ENCODE peak calls at places on chromosome 22, in five cellular contexts. One of them, this sample, is unnamed. For H3K4me1, the result is how much of the 10 kb centered on the place peaks cover.

GRCh38 chr22:41417622-41418390 is 28.8 kb downstream of the TOB2 start:
- DNase-seq in mucosa of descending colon: peak
- DNase-seq in heart left ventricle: peak
- DNase-seq in stomach: peak
- DNase-seq in cardiac muscle cell: peak
- DNase-seq in this sample: no peak

GRCh38 chr22:30903876-30904460 is 64.6 kb downstream of the MORC2 start:
- DNase-seq in stomach: peak
- DNase-seq in mucosa of descending colon: no peak
- DNase-seq in heart left ventricle: no peak
- DNase-seq in cardiac muscle cell: no peak
- DNase-seq in this sample: no peak

GRCh38 chr22:19631899-19632670 is 82.2 kb upstream of the SEPTIN5 start:
- DNase-seq in mucosa of descending colon: no peak
- DNase-seq in heart left ventricle: no peak
- DNase-seq in cardiac muscle cell: peak
- DNase-seq in stomach: no peak
- DNase-seq in this sample: peak

GRCh38 chr22:40759294-40759840 is 59.8 kb downstream of the SLC25A17 start:
- DNase-seq in mucosa of descending colon: no peak
- DNase-seq in heart left ventricle: no peak
- DNase-seq in stomach: no peak
- DNase-seq in cardiac muscle cell: no peak
- DNase-seq in this sample: no peak

GRCh38 chr22:49663311-49663711 is 164.4 kb downstream of the BRD1 start:
- DNase-seq in mucosa of descending colon: no peak
- DNase-seq in stomach: no peak
- DNase-seq in heart left ventricle: no peak
- DNase-seq in cardiac muscle cell: no peak
- DNase-seq in this sample: no peak

GRCh38 chr22:26484360-26484706 is 656 bp downstream of the SRRD start:
- DNase-seq in mucosa of descending colon: no peak
- DNase-seq in stomach: no peak
- DNase-seq in cardiac muscle cell: no peak
- DNase-seq in heart left ventricle: no peak
- DNase-seq in this sample: no peak

GRCh38 chr22:17706451-17706900 is 67.8 kb downstream of the BID start:
- DNase-seq in stomach: peak
- DNase-seq in mucosa of descending colon: peak
- DNase-seq in heart left ventricle: no peak
- DNase-seq in cardiac muscle cell: peak
- DNase-seq in this sample: no peak

GRCh38 chr22:42270512-42271190 is at the start of gene TCF20:
- DNase-seq in stomach: peak
- DNase-seq in heart left ventricle: peak
- DNase-seq in mucosa of descending colon: peak
- DNase-seq in cardiac muscle cell: peak
- DNase-seq in this sample: peak

GRCh38 chr22:26462051-26462450 is 21.5 kb downstream of the HPS4 start:
- DNase-seq in cardiac muscle cell: no peak
- DNase-seq in mucosa of descending colon: no peak
- DNase-seq in stomach: no peak
- DNase-seq in heart left ventricle: no peak
- DNase-seq in this sample: no peak

GRCh38 chr22:41445171-41446056 is 1.2 kb downstream of the TOB2 start:
- DNase-seq in heart left ventricle: peak
- DNase-seq in cardiac muscle cell: no peak
- DNase-seq in stomach: peak
- DNase-seq in mucosa of descending colon: peak
- DNase-seq in this sample: peak

GRCh38 chr22:31089101-31090100 is 8.3 kb downstream of the SMTN start:
- DNase-seq in heart left ventricle: peak
- DNase-seq in mucosa of descending colon: peak
- DNase-seq in stomach: peak
- DNase-seq in cardiac muscle cell: peak
- DNase-seq in this sample: peak

GRCh38 chr22:20998411-20999336 is 3.2 kb downstream of the THAP7 start:
- DNase-seq in stomach: no peak
- DNase-seq in heart left ventricle: no peak
- DNase-seq in mucosa of descending colon: no peak
- DNase-seq in cardiac muscle cell: no peak
- DNase-seq in this sample: no peak

GRCh38 chr22:47811971-47812370 is 1049.5 kb downstream of the TBC1D22A start:
- DNase-seq in stomach: no peak
- DNase-seq in cardiac muscle cell: no peak
- DNase-seq in heart left ventricle: no peak
- DNase-seq in mucosa of descending colon: no peak
- DNase-seq in this sample: no peak

GRCh38 chr22:35868938-35869337 is 151.3 kb downstream of the APOL5 start:
- DNase-seq in mucosa of descending colon: no peak
- DNase-seq in cardiac muscle cell: peak
- DNase-seq in heart left ventricle: no peak
- DNase-seq in stomach: no peak
- DNase-seq in this sample: peak
- H3K4me1 ChIP-seq in mucosa of descending colon: under half
- H3K4me1 ChIP-seq in cardiac muscle cell: under half
- H3K4me1 ChIP-seq in heart left ventricle: under half
- H3K4me1 ChIP-seq in stomach: under half
- H3K4me1 ChIP-seq in this sample: under half

DNA sequence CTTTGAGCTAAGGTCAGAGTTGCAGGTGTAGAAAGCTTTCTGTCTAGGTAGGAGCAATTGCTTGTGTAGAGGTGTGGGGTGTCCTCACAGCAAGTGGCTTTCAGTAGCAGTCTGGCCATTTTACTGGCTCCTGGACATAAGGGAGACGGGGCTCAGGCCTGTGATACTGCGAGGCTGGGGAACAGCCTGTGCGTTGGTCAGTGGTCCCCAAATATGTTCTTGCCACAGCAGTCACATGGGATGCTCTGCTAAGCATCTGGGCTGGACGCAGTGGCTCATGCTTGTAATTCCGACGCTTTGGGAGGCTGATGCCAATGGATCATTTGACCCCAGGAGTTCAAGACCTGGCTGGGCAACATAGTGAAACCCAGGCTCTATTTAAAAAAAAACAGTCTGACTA is 1.9 kb downstream of the MCM5 start:
- DNase-seq in mucosa of descending colon: no peak
- DNase-seq in stomach: no peak
- DNase-seq in heart left ventricle: no peak
- DNase-seq in cardiac muscle cell: no peak
- DNase-seq in this sample: no peak
- H3K4me3 ChIP-seq in mucosa of descending colon: no peak
- H3K4me3 ChIP-seq in stomach: no peak
- H3K4me3 ChIP-seq in heart left ventricle: no peak
- H3K4me3 ChIP-seq in cardiac muscle cell: no peak
- H3K4me3 ChIP-seq in this sample: peak

GRCh38 chr22:23262474-23263332 is 82.4 kb downstream of the BCR start:
- DNase-seq in heart left ventricle: no peak
- DNase-seq in mucosa of descending colon: no peak
- DNase-seq in cardiac muscle cell: no peak
- DNase-seq in stomach: no peak
- DNase-seq in this sample: no peak

GRCh38 chr22:23264610-23265388 is 84.5 kb downstream of the BCR start:
- DNase-seq in mucosa of descending colon: no peak
- DNase-seq in cardiac muscle cell: no peak
- DNase-seq in stomach: peak
- DNase-seq in heart left ventricle: no peak
- DNase-seq in this sample: no peak

GRCh38 chr22:23261900-23262450 is 81.7 kb downstream of the BCR start:
- DNase-seq in mucosa of descending colon: no peak
- DNase-seq in cardiac muscle cell: no peak
- DNase-seq in stomach: no peak
- DNase-seq in heart left ventricle: no peak
- DNase-seq in this sample: no peak

GRCh38 chr22:23265389-23265700 is 85.0 kb downstream of the BCR start:
- DNase-seq in mucosa of descending colon: no peak
- DNase-seq in cardiac muscle cell: no peak
- DNase-seq in heart left ventricle: no peak
- DNase-seq in stomach: no peak
- DNase-seq in this sample: no peak

GRCh38 chr22:23263651-23264555 is 83.6 kb downstream of the BCR start:
- DNase-seq in cardiac muscle cell: no peak
- DNase-seq in mucosa of descending colon: no peak
- DNase-seq in stomach: peak
- DNase-seq in heart left ventricle: no peak
- DNase-seq in this sample: no peak
- H3K4me1 ChIP-seq in cardiac muscle cell: under half
- H3K4me1 ChIP-seq in mucosa of descending colon: under half
- H3K4me1 ChIP-seq in stomach: under half
- H3K4me1 ChIP-seq in heart left ventricle: under half
- H3K4me1 ChIP-seq in this sample: under half

GRCh38 chr22:43975041-43975440 is 19.8 kb downstream of the SAMM50 start:
- DNase-seq in cardiac muscle cell: no peak
- DNase-seq in stomach: no peak
- DNase-seq in mucosa of descending colon: no peak
- DNase-seq in heart left ventricle: no peak
- DNase-seq in this sample: no peak

GRCh38 chr22:43970037-43970747 is 14.9 kb downstream of the SAMM50 start:
- DNase-seq in heart left ventricle: no peak
- DNase-seq in mucosa of descending colon: no peak
- DNase-seq in cardiac muscle cell: no peak
- DNase-seq in stomach: peak
- DNase-seq in this sample: no peak

GRCh38 chr22:43971112-43971511 is 15.9 kb downstream of the SAMM50 start:
- DNase-seq in mucosa of descending colon: no peak
- DNase-seq in heart left ventricle: no peak
- DNase-seq in cardiac muscle cell: no peak
- DNase-seq in stomach: no peak
- DNase-seq in this sample: no peak

GRCh38 chr22:43974028-43974545 is 18.8 kb downstream of the SAMM50 start:
- DNase-seq in mucosa of descending colon: no peak
- DNase-seq in cardiac muscle cell: no peak
- DNase-seq in stomach: no peak
- DNase-seq in heart left ventricle: no peak
- DNase-seq in this sample: no peak

GRCh38 chr22:43972931-43973330 is 17.7 kb downstream of the SAMM50 start:
- DNase-seq in mucosa of descending colon: no peak
- DNase-seq in stomach: no peak
- DNase-seq in cardiac muscle cell: no peak
- DNase-seq in heart left ventricle: no peak
- DNase-seq in this sample: no peak
- H3K4me3 ChIP-seq in mucosa of descending colon: no peak
- H3K4me3 ChIP-seq in stomach: no peak
- H3K4me3 ChIP-seq in cardiac muscle cell: no peak
- H3K4me3 ChIP-seq in heart left ventricle: no peak
- H3K4me3 ChIP-seq in this sample: no peak

GRCh38 chr22:46617250-46618103 is 2.7 kb upstream of the GRAMD4 start:
- DNase-seq in cardiac muscle cell: no peak
- DNase-seq in heart left ventricle: no peak
- DNase-seq in stomach: no peak
- DNase-seq in mucosa of descending colon: peak
- DNase-seq in this sample: no peak

GRCh38 chr22:46618104-46618647 is 2.0 kb upstream of the GRAMD4 start:
- DNase-seq in mucosa of descending colon: no peak
- DNase-seq in heart left ventricle: no peak
- DNase-seq in cardiac muscle cell: no peak
- DNase-seq in stomach: no peak
- DNase-seq in this sample: no peak

GRCh38 chr22:46619240-46619829 is 851 bp upstream of the GRAMD4 start:
- DNase-seq in cardiac muscle cell: peak
- DNase-seq in mucosa of descending colon: no peak
- DNase-seq in stomach: no peak
- DNase-seq in heart left ventricle: no peak
- DNase-seq in this sample: no peak

GRCh38 chr22:46619830-46620501 is at the start of gene GRAMD4:
- DNase-seq in mucosa of descending colon: no peak
- DNase-seq in stomach: no peak
- DNase-seq in heart left ventricle: peak
- DNase-seq in cardiac muscle cell: peak
- DNase-seq in this sample: peak

GRCh38 chr22:46618667-46619066 is 1.5 kb upstream of the GRAMD4 start:
- DNase-seq in cardiac muscle cell: no peak
- DNase-seq in stomach: no peak
- DNase-seq in heart left ventricle: peak
- DNase-seq in mucosa of descending colon: no peak
- DNase-seq in this sample: no peak
- H3K4me1 ChIP-seq in cardiac muscle cell: under half
- H3K4me1 ChIP-seq in stomach: half or more
- H3K4me1 ChIP-seq in heart left ventricle: half or more
- H3K4me1 ChIP-seq in mucosa of descending colon: under half
- H3K4me1 ChIP-seq in this sample: under half

GRCh38 chr22:44305455-44305854 is 7.3 kb downstream of the SHISAL1 start:
- DNase-seq in stomach: no peak
- DNase-seq in mucosa of descending colon: no peak
- DNase-seq in cardiac muscle cell: no peak
- DNase-seq in heart left ventricle: no peak
- DNase-seq in this sample: no peak
- H3K4me3 ChIP-seq in stomach: no peak
- H3K4me3 ChIP-seq in mucosa of descending colon: no peak
- H3K4me3 ChIP-seq in cardiac muscle cell: no peak
- H3K4me3 ChIP-seq in heart left ventricle: no peak
- H3K4me3 ChIP-seq in this sample: no peak

DNA sequence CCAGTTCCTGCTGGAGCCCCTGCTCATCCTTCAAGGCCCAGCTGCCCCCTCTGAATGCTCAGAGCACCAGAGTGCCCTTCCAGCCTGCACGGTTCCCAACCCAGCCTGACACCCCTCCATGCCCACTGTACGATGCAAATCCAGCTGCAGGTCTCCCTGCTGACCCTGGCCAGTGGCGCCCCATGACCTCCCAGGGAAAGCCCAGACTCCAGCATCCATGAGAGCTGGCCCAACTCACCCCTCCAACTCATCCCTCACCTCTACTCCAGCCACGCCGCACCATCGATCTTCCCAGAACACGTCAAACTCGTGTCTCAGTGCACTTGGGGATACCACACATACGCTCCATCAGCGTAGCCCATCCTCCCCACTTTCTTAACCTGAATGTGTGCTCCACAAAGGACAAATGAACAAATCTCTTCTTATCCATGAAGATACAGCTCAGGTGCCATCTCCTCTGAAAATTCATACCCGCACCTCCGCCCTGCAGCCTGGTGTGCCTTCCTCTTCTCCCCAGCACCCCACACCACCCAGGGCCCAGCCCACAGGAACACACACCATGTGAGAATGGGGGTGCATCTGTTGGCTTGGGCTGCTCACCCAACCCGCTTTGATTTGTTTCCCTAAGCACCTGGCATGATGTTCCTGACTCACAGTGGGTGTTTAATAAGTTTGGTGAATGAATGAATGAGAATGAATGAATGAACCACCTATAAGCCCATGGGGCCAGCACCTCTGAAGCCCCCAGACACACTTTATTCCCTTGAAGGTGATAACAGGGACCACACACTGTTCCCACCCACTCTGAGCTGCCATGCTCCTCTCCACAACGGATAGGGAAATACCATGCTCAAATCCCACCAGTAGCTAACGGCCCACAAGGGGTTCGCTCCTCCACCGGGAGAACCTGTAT is 6.2 kb downstream of the PLA2G6 start:
- DNase-seq in heart left ventricle: no peak
- DNase-seq in stomach: no peak
- DNase-seq in mucosa of descending colon: no peak
- DNase-seq in cardiac muscle cell: no peak
- DNase-seq in this sample: no peak
- H3K4me1 ChIP-seq in heart left ventricle: half or more
- H3K4me1 ChIP-seq in stomach: half or more
- H3K4me1 ChIP-seq in mucosa of descending colon: under half
- H3K4me1 ChIP-seq in cardiac muscle cell: under half
- H3K4me1 ChIP-seq in this sample: under half

This sample was measured in neural progenitor cell.